ENCODE peak calls at places on chromosome 14, in four cellular contexts. K, Y, M and C are unnamed samples.

GRCh38 chr14:106372870-106373657 is 846.7 kb downstream of the TMEM121 start:
- DNase-seq in Y (peak), K (peak), M (peak), C (peak)

GRCh38 chr14:34628681-34629135 is 1.2 kb downstream of the SNX6 start:
- DNase-seq in K (no peak), M (no peak), Y (no peak), C (no peak)

GRCh38 chr14:65303185-65303901 is 109.2 kb upstream of the FUT8 start:
- DNase-seq in M (no peak), Y (no peak), K (no peak), C (no peak)

GRCh38 chr14:76920572-76921175 is 94.5 kb downstream of the LRRC74A start:
- DNase-seq in M (no peak), Y (no peak), K (peak), C (no peak)

GRCh38 chr14:90556050-90556477 is 159.2 kb downstream of the CALM1 start:
- DNase-seq in M (no peak), K (no peak), Y (no peak), C (peak)

GRCh38 chr14:89870335-89870734 is 84.2 kb downstream of the EFCAB11 start:
- DNase-seq in K (no peak), Y (no peak), M (no peak), C (no peak)

GRCh38 chr14:75879031-75879430 is 102.8 kb downstream of the TGFB3 start:
- DNase-seq in M (no peak), K (no peak), Y (no peak), C (no peak)

GRCh38 chr14:77039285-77040058 is 11.0 kb upstream of the IRF2BPL start:
- DNase-seq in M (no peak), K (no peak), Y (no peak), C (no peak)

GRCh38 chr14:74573421-74574091 is 38.5 kb downstream of the LTBP2 start:
- DNase-seq in M (no peak), Y (no peak), K (no peak), C (peak)